ENCODE peak calls at places on chromosome 22, in nine cellular contexts. S, R, N, X, T, D, Z, Q and O are unnamed samples.

GRCh38 chr22:19942071-19942885 is 660 bp upstream of the TXNRD2 start:
- DNase-seq in Q (peak), D (no peak), S (no peak), R (peak), T (no peak), N (no peak), Z (peak), X (peak), O (peak)

GRCh38 chr22:34395370-34395769 is 475.1 kb upstream of the LARGE1 start:
- DNase-seq in T (no peak), Q (no peak), X (no peak), Z (no peak), R (no peak), S (no peak), D (no peak), N (no peak), O (no peak)

GRCh38 chr22:41197808-41198585 is 7.1 kb upstream of the L3MBTL2 start:
- DNase-seq in Q (no peak), T (no peak), N (peak), Z (no peak), S (no peak), R (no peak), X (no peak), D (no peak), O (peak)

GRCh38 chr22:41781508-41781906 is 19.0 kb upstream of the CCDC134 start:
- DNase-seq in R (no peak), X (no peak), D (no peak), Q (no peak), Z (no peak), N (no peak), S (no peak), T (no peak), O (no peak)

GRCh38 chr22:29348956-29349355 is 33.5 kb upstream of the RASL10A start:
- DNase-seq in T (no peak), R (no peak), D (no peak), Z (no peak), Q (no peak), S (no peak), N (no peak), X (no peak), O (no peak)

GRCh38 chr22:37623075-37624016 is 14.7 kb downstream of the GGA1 start:
- DNase-seq in R (peak), T (no peak), S (peak), Z (peak), Q (peak), X (peak), D (peak), N (peak), O (peak)

GRCh38 chr22:17201285-17201945 is 17.8 kb downstream of the ADA2 start:
- DNase-seq in N (peak), D (no peak), Q (peak), T (no peak), S (no peak), R (peak), Z (peak), X (peak), O (peak)

GRCh38 chr22:36853407-36854099 is 7.3 kb upstream of the NCF4 start:
- DNase-seq in D (peak), N (peak), X (peak), T (no peak), S (peak), R (peak), Z (peak), Q (peak), O (peak)

GRCh38 chr22:21800552-21801303 is 65.1 kb upstream of the YPEL1 start:
- DNase-seq in Q (no peak), R (no peak), X (no peak), T (no peak), S (no peak), Z (no peak), D (peak), N (no peak), O (no peak)

GRCh38 chr22:37740455-37741311 is 43.8 kb downstream of the TRIOBP start:
- DNase-seq in Q (no peak), S (peak), N (no peak), X (no peak), T (no peak), D (no peak), R (no peak), Z (no peak), O (no peak)

GRCh38 chr22:44567846-44568493 is 69.9 kb upstream of the RTL6 start:
- DNase-seq in N (no peak), Z (peak), S (no peak), R (peak), X (peak), D (peak), Q (peak), T (no peak), O (peak)

GRCh38 chr22:36386900-36387663 is 685 bp downstream of the MYH9 start:
- DNase-seq in Q (no peak), S (peak), D (peak), T (no peak), N (peak), R (no peak), Z (no peak), X (no peak), O (no peak)

GRCh38 chr22:37331034-37331428 is 48.7 kb downstream of the CYTH4 start:
- DNase-seq in Z (no peak), Q (peak), S (no peak), D (no peak), N (no peak), R (peak), T (no peak), X (peak), O (peak)

GRCh38 chr22:16783930-16784354 is 41.3 kb downstream of the XKR3 start:
- DNase-seq in X (no peak), R (no peak), N (peak), D (no peak), Q (peak), Z (peak), S (no peak), T (no peak), O (no peak)

GRCh38 chr22:38017272-38017920 is 33.0 kb upstream of the SOX10 start:
- DNase-seq in Q (peak), Z (no peak), T (no peak), S (peak), D (peak), R (peak), X (peak), N (no peak), O (peak)

GRCh38 chr22:30605449-30606110 is 1.4 kb upstream of the TCN2 start:
- DNase-seq in D (no peak), R (peak), S (peak), N (peak), Z (peak), Q (peak), T (no peak), X (peak), O (peak)

GRCh38 chr22:41417622-41418390 is 28.8 kb downstream of the TOB2 start:
- DNase-seq in D (peak), T (peak), R (peak), Z (peak), S (peak), Q (no peak), N (no peak), X (peak), O (no peak)

GRCh38 chr22:37312549-37313183 is 30.4 kb downstream of the CYTH4 start:
- DNase-seq in N (no peak), T (no peak), D (no peak), Z (no peak), X (no peak), R (no peak), S (no peak), Q (no peak), O (no peak)

GRCh38 chr22:20615021-20615420 is 107.6 kb downstream of the MED15 start:
- DNase-seq in Q (no peak), D (no peak), T (no peak), X (peak), R (no peak), S (no peak), N (no peak), Z (no peak), O (no peak)

GRCh38 chr22:27718186-27719032 is 83.1 kb downstream of the MN1 start:
- DNase-seq in Q (peak), Z (peak), R (peak), T (peak), S (peak), N (no peak), X (peak), D (peak), O (peak)

GRCh38 chr22:19983701-19984100 is 32.9 kb downstream of the ARVCF start:
- DNase-seq in Z (no peak), R (no peak), S (no peak), D (no peak), T (no peak), Q (no peak), X (no peak), N (no peak), O (no peak)

GRCh38 chr22:19892249-19892879 is 37.7 kb upstream of the GNB1L start:
- DNase-seq in Q (peak), R (peak), N (peak), Z (no peak), D (no peak), T (no peak), S (peak), X (no peak), O (peak)

GRCh38 chr22:18031670-18032454 is 7.5 kb upstream of the MICAL3 start:
- DNase-seq in Z (peak), R (peak), D (no peak), Q (peak), S (peak), T (no peak), N (no peak), X (peak), O (peak)

GRCh38 chr22:37195921-37196320 is 7.9 kb upstream of the C1QTNF6 start:
- DNase-seq in D (no peak), T (no peak), S (peak), R (peak), N (no peak), Z (no peak), Q (peak), X (peak), O (peak)

GRCh38 chr22:28978863-28979799 is 82.5 kb downstream of the C22orf31 start:
- DNase-seq in X (no peak), R (no peak), D (no peak), Z (no peak), T (no peak), N (no peak), S (no peak), Q (peak), O (no peak)

GRCh38 chr22:36922752-36923457 is 9.5 kb downstream of the CSF2RB start:
- DNase-seq in T (no peak), R (no peak), Z (no peak), S (no peak), Q (no peak), D (peak), N (no peak), X (no peak), O (no peak)

GRCh38 chr22:47034905-47035419 is 272.5 kb downstream of the TBC1D22A start:
- DNase-seq in R (no peak), T (no peak), N (no peak), Z (no peak), X (no peak), Q (no peak), D (no peak), S (no peak), O (no peak)

GRCh38 chr22:29380032-29380781 is 8.2 kb downstream of the AP1B1 start:
- DNase-seq in S (no peak), T (no peak), R (peak), Q (no peak), X (peak), D (no peak), N (no peak), Z (no peak), O (peak)

GRCh38 chr22:41557401-41558240 is 3.2 kb upstream of the CSDC2 start:
- DNase-seq in Z (no peak), D (no peak), S (peak), X (peak), R (peak), T (peak), N (no peak), Q (peak), O (peak)

GRCh38 chr22:30857791-30858190 is 110.8 kb downstream of the MORC2 start:
- DNase-seq in Q (no peak), T (no peak), X (no peak), D (peak), Z (no peak), S (no peak), N (no peak), R (no peak), O (no peak)

GRCh38 chr22:28111501-28111900 is 192.4 kb upstream of the PITPNB start:
- DNase-seq in Z (no peak), T (no peak), N (no peak), X (peak), S (no peak), D (no peak), R (no peak), Q (peak), O (no peak)

GRCh38 chr22:50171319-50171964 is 911 bp downstream of the PANX2 start:
- DNase-seq in N (no peak), S (no peak), Z (no peak), X (no peak), T (no peak), R (no peak), D (no peak), Q (no peak), O (no peak)
- H3K4me3 ChIP-seq in N (peak), S (no peak), Z (peak), X (no peak), T (peak), R (peak), D (no peak), Q (no peak), O (no peak)

GRCh38 chr22:32261306-32261705 is 6.2 kb upstream of the SLC5A4 start:
- DNase-seq in D (no peak), T (no peak), Q (no peak), Z (no peak), S (no peak), N (no peak), R (no peak), X (no peak), O (no peak)

GRCh38 chr22:32270641-32271369 is 15.7 kb upstream of the SLC5A4 start:
- DNase-seq in S (no peak), N (no peak), X (no peak), R (no peak), Z (no peak), D (no peak), T (no peak), Q (no peak), O (no peak)

GRCh38 chr22:32267011-32267410 is 11.9 kb upstream of the SLC5A4 start:
- DNase-seq in N (no peak), Z (no peak), D (no peak), X (no peak), S (no peak), R (no peak), T (no peak), Q (no peak), O (no peak)

GRCh38 chr22:32269316-32269715 is 14.2 kb upstream of the SLC5A4 start:
- DNase-seq in Z (no peak), D (no peak), S (no peak), X (no peak), T (no peak), Q (no peak), N (no peak), R (no peak), O (no peak)

DNA sequence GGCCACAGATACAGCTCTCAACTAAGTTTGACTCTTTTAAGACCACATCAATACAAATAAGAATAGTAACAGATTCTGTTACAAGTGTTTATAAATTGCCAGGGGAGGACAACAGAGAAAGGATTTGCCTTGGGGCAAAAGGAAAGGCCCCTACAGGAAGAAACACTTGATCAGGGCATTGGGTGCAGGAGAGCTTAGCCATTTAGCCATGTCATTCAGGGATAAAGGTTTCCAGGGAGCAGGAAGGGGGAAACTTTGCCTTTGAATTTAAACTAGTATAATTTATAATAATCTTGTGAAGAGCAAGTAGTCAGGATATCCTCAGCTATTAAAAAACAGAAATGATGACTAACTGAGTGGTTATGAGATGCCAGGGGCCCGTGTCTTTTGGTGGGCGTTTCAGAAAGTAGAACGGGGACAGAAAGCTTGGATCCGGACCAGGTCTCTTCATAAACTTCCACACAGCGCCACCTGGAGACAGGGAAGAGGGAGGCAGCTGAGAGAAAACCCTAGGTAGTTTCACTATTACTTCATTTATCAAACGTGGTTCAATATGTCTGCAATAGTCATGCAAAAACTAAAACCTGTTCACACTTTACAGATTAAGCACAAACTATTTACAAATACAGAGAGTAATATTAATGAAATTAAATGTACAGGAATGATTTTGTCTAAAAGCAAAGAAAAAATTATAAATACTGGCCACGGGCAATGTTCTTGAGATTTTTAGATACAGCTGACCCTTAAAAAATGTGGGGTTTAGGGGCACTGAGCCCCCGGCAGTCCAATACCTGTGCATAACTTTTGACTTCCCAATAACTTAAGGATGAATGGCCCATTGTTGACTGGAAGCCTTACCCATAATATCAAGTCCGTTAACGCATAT is 11.0 kb upstream of the SLC5A4 start:
- DNase-seq in R (peak), X (peak), Z (peak), Q (peak), N (peak), D (peak), T (peak), S (peak), O (peak)
- TF ChIP-seq CTCF in R (peak), X (peak), Z (peak), Q (peak), N (peak), D (no peak), T (peak), S (peak), O (peak)

GRCh38 chr22:42955087-42955630 is 59.8 kb downstream of the PACSIN2 start:
- DNase-seq in X (no peak), Q (no peak), Z (no peak), S (no peak), R (no peak), T (no peak), N (no peak), D (no peak), O (no peak)

GRCh38 chr22:42958937-42959336 is 56.0 kb downstream of the PACSIN2 start:
- DNase-seq in S (no peak), Z (no peak), X (no peak), T (no peak), Q (no peak), D (no peak), N (no peak), R (no peak), O (no peak)

GRCh38 chr22:42957958-42958357 is 57.0 kb downstream of the PACSIN2 start:
- DNase-seq in S (no peak), Z (no peak), X (no peak), T (no peak), N (no peak), D (no peak), Q (no peak), R (no peak), O (no peak)

GRCh38 chr22:42957544-42957943 is 57.4 kb downstream of the PACSIN2 start:
- DNase-seq in X (no peak), T (no peak), Q (no peak), R (no peak), N (no peak), D (no peak), Z (no peak), S (no peak), O (no peak)

DNA sequence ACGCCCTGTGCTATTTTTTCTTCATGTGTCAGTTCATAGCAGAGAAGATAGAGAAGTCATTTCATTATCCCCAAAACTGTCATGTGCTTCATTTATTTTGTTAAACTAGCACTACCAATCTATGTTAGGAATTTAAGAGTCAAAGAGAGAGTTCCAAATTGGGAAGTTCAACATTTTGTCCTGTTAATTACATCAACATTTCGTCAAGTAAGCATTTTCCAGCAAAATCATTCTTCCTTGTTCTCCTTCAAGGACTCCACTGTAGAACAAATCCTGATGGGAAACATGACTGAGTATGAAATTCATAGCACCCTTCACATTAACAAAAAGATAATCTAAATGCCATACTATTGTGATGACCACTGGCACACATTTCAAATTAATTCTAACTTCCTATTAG is 59.1 kb downstream of the PACSIN2 start:
- DNase-seq in T (no peak), S (no peak), X (no peak), Q (no peak), D (no peak), N (no peak), Z (no peak), R (no peak), O (no peak)
- H3K4me3 ChIP-seq in T (no peak), S (no peak), X (no peak), Q (no peak), D (no peak), N (no peak), Z (no peak), R (no peak), O (no peak)

GRCh38 chr22:23240639-23241389 is 60.5 kb downstream of the BCR start:
- DNase-seq in X (no peak), N (peak), Z (peak), D (no peak), Q (no peak), S (no peak), R (peak), T (no peak), O (no peak)
- TF ChIP-seq CTCF in X (peak), N (peak), Z (no peak), D (no peak), Q (peak), S (no peak), R (peak), T (no peak), O (peak)

GRCh38 chr22:45781459-45781858 is 109.8 kb downstream of the ATXN10 start:
- DNase-seq in Q (no peak), T (no peak), Z (no peak), R (no peak), D (no peak), S (no peak), N (no peak), X (peak), O (no peak)
- H3K4me3 ChIP-seq in Q (no peak), T (no peak), Z (no peak), R (no peak), D (no peak), S (no peak), N (no peak), X (no peak), O (no peak)

GRCh38 chr22:39519681-39520053 is 695 bp upstream of the ATF4 start:
- DNase-seq in N (peak), S (peak), Q (no peak), R (peak), Z (peak), X (peak), D (peak), T (no peak), O (no peak)
- TF ChIP-seq CTCF in N (peak), S (peak), Q (no peak), R (peak), Z (peak), X (no peak), D (no peak), T (peak), O (peak)